ENCODE peak calls at places on chromosomes 7 and 10, in eight cellular contexts. One of them, this sample, is unnamed.

GRCh38 chr7:140079121-140079536 is 16.4 kb upstream of the PARP12 start:
- DNase-seq in hypothalamus: no peak
- DNase-seq in NCI-H2081: no peak
- DNase-seq in activated naive CD8-positive, alpha-beta T cell treated with anti-CD3 and anti-CD28 coated beads, Interleukin-2, amount 50 U/mL, for 24 hours: no peak
- DNase-seq in BJ: no peak
- DNase-seq in GM12891: no peak
- DNase-seq in amygdala: no peak
- DNase-seq in HT1080: peak; percentile 94
- DNase-seq in this sample: peak; percentile 42

GRCh38 chr10:35244549-35244948 is 91.8 kb upstream of the CCNY start:
- DNase-seq in GM12891: no peak
- DNase-seq in HT1080: no peak
- DNase-seq in NCI-H2081: no peak
- DNase-seq in BJ: no peak
- DNase-seq in amygdala: no peak
- DNase-seq in hypothalamus: no peak
- DNase-seq in activated naive CD8-positive, alpha-beta T cell treated with anti-CD3 and anti-CD28 coated beads, Interleukin-2, amount 50 U/mL, for 24 hours: no peak
- DNase-seq in this sample: no peak

GRCh38 chr7:118029881-118030422 is 154.0 kb upstream of the LSM8 start:
- DNase-seq in hypothalamus: no peak
- DNase-seq in amygdala: no peak
- DNase-seq in activated naive CD8-positive, alpha-beta T cell treated with anti-CD3 and anti-CD28 coated beads, Interleukin-2, amount 50 U/mL, for 24 hours: no peak
- DNase-seq in GM12891: no peak
- DNase-seq in BJ: no peak
- DNase-seq in NCI-H2081: peak; percentile 73
- DNase-seq in HT1080: no peak
- DNase-seq in this sample: no peak

GRCh38 chr10:97065128-97065527 is 120.6 kb downstream of the SLIT1 start:
- DNase-seq in hypothalamus: no peak
- DNase-seq in HT1080: no peak
- DNase-seq in amygdala: no peak
- DNase-seq in NCI-H2081: peak; percentile 63
- DNase-seq in GM12891: no peak
- DNase-seq in BJ: no peak
- DNase-seq in activated naive CD8-positive, alpha-beta T cell treated with anti-CD3 and anti-CD28 coated beads, Interleukin-2, amount 50 U/mL, for 24 hours: no peak
- DNase-seq in this sample: no peak

GRCh38 chr7:102451371-102452054 is 13.2 kb downstream of the ALKBH4 start:
- DNase-seq in activated naive CD8-positive, alpha-beta T cell treated with anti-CD3 and anti-CD28 coated beads, Interleukin-2, amount 50 U/mL, for 24 hours: no peak
- DNase-seq in HT1080: no peak
- DNase-seq in NCI-H2081: no peak
- DNase-seq in BJ: no peak
- DNase-seq in GM12891: no peak
- DNase-seq in amygdala: no peak
- DNase-seq in hypothalamus: no peak
- DNase-seq in this sample: no peak

GRCh38 chr10:131730771-131731497 is 169.9 kb upstream of the PPP2R2D start:
- DNase-seq in BJ: no peak
- DNase-seq in NCI-H2081: no peak
- DNase-seq in hypothalamus: no peak
- DNase-seq in activated naive CD8-positive, alpha-beta T cell treated with anti-CD3 and anti-CD28 coated beads, Interleukin-2, amount 50 U/mL, for 24 hours: no peak
- DNase-seq in HT1080: no peak
- DNase-seq in GM12891: no peak
- DNase-seq in amygdala: no peak
- DNase-seq in this sample: no peak

GRCh38 chr10:82464419-82464818 is 589.4 kb downstream of the NRG3 start:
- DNase-seq in amygdala: no peak
- DNase-seq in BJ: no peak
- DNase-seq in activated naive CD8-positive, alpha-beta T cell treated with anti-CD3 and anti-CD28 coated beads, Interleukin-2, amount 50 U/mL, for 24 hours: no peak
- DNase-seq in GM12891: no peak
- DNase-seq in hypothalamus: no peak
- DNase-seq in NCI-H2081: no peak
- DNase-seq in HT1080: no peak
- DNase-seq in this sample: no peak

GRCh38 chr7:45028138-45028919 is 28.3 kb downstream of the CCM2 start:
- DNase-seq in activated naive CD8-positive, alpha-beta T cell treated with anti-CD3 and anti-CD28 coated beads, Interleukin-2, amount 50 U/mL, for 24 hours: no peak
- DNase-seq in BJ: no peak
- DNase-seq in NCI-H2081: no peak
- DNase-seq in hypothalamus: no peak
- DNase-seq in amygdala: no peak
- DNase-seq in GM12891: no peak
- DNase-seq in HT1080: no peak
- DNase-seq in this sample: no peak

GRCh38 chr10:62560207-62560819 is 186.1 kb downstream of the ZNF365 start:
- DNase-seq in BJ: no peak
- DNase-seq in NCI-H2081: no peak
- DNase-seq in activated naive CD8-positive, alpha-beta T cell treated with anti-CD3 and anti-CD28 coated beads, Interleukin-2, amount 50 U/mL, for 24 hours: no peak
- DNase-seq in HT1080: no peak
- DNase-seq in amygdala: no peak
- DNase-seq in hypothalamus: no peak
- DNase-seq in GM12891: no peak
- DNase-seq in this sample: no peak

GRCh38 chr7:112895996-112896395 is 105.8 kb upstream of the TMEM168 start:
- DNase-seq in activated naive CD8-positive, alpha-beta T cell treated with anti-CD3 and anti-CD28 coated beads, Interleukin-2, amount 50 U/mL, for 24 hours: no peak
- DNase-seq in amygdala: no peak
- DNase-seq in NCI-H2081: no peak
- DNase-seq in HT1080: no peak
- DNase-seq in BJ: no peak
- DNase-seq in hypothalamus: no peak
- DNase-seq in GM12891: no peak
- DNase-seq in this sample: no peak

GRCh38 chr7:102424129-102424551 is 9.2 kb upstream of the ORAI2 start:
- DNase-seq in HT1080: no peak
- DNase-seq in amygdala: no peak
- DNase-seq in hypothalamus: no peak
- DNase-seq in NCI-H2081: no peak
- DNase-seq in BJ: no peak
- DNase-seq in activated naive CD8-positive, alpha-beta T cell treated with anti-CD3 and anti-CD28 coated beads, Interleukin-2, amount 50 U/mL, for 24 hours: no peak
- DNase-seq in GM12891: no peak
- DNase-seq in this sample: no peak

GRCh38 chr10:63976538-63976937 is 455.3 kb downstream of the REEP3 start:
- DNase-seq in hypothalamus: no peak
- DNase-seq in GM12891: peak; percentile 49
- DNase-seq in HT1080: peak; percentile 15
- DNase-seq in BJ: no peak
- DNase-seq in NCI-H2081: peak; percentile 12
- DNase-seq in activated naive CD8-positive, alpha-beta T cell treated with anti-CD3 and anti-CD28 coated beads, Interleukin-2, amount 50 U/mL, for 24 hours: peak; percentile 43
- DNase-seq in amygdala: no peak
- DNase-seq in this sample: no peak

GRCh38 chr10:31437959-31438358 is 118.9 kb downstream of the ZEB1 start:
- DNase-seq in BJ: no peak
- DNase-seq in amygdala: no peak
- DNase-seq in activated naive CD8-positive, alpha-beta T cell treated with anti-CD3 and anti-CD28 coated beads, Interleukin-2, amount 50 U/mL, for 24 hours: no peak
- DNase-seq in HT1080: no peak
- DNase-seq in hypothalamus: no peak
- DNase-seq in GM12891: no peak
- DNase-seq in NCI-H2081: no peak
- DNase-seq in this sample: no peak

GRCh38 chr10:91596821-91597396 is 36.0 kb downstream of the PPP1R3C start:
- DNase-seq in amygdala: no peak
- DNase-seq in activated naive CD8-positive, alpha-beta T cell treated with anti-CD3 and anti-CD28 coated beads, Interleukin-2, amount 50 U/mL, for 24 hours: no peak
- DNase-seq in HT1080: peak; percentile 91
- DNase-seq in hypothalamus: no peak
- DNase-seq in BJ: no peak
- DNase-seq in NCI-H2081: no peak
- DNase-seq in GM12891: no peak
- DNase-seq in this sample: no peak

GRCh38 chr7:2524808-2525140 is 5.2 kb downstream of the LFNG start:
- DNase-seq in hypothalamus: no peak
- DNase-seq in HT1080: no peak
- DNase-seq in NCI-H2081: peak; percentile 29
- DNase-seq in GM12891: no peak
- DNase-seq in BJ: no peak
- DNase-seq in amygdala: no peak
- DNase-seq in activated naive CD8-positive, alpha-beta T cell treated with anti-CD3 and anti-CD28 coated beads, Interleukin-2, amount 50 U/mL, for 24 hours: no peak
- DNase-seq in this sample: no peak

GRCh38 chr10:19683965-19684364 is 132.3 kb upstream of the PLXDC2 start:
- DNase-seq in BJ: peak; percentile 2
- DNase-seq in HT1080: no peak
- DNase-seq in hypothalamus: no peak
- DNase-seq in NCI-H2081: no peak
- DNase-seq in GM12891: no peak
- DNase-seq in amygdala: no peak
- DNase-seq in activated naive CD8-positive, alpha-beta T cell treated with anti-CD3 and anti-CD28 coated beads, Interleukin-2, amount 50 U/mL, for 24 hours: no peak
- DNase-seq in this sample: no peak